ENCODE peak calls at places on chromosomes 4 and X, in five cellular contexts. One of them, this sample, is unnamed.

GRCh38 chr4:148980782-148981181 is 538.6 kb upstream of the NR3C2 start:
- DNase-seq in lower leg skin: no peak
- DNase-seq in naive thymus-derived CD4-positive, alpha-beta T cell: no peak
- DNase-seq in lower lobe of right lung: no peak
- DNase-seq in NT2/D1: no peak
- DNase-seq in this sample: no peak

GRCh38 chr4:41505161-41505653 is 32.8 kb upstream of the LIMCH1 start:
- DNase-seq in lower lobe of right lung: no peak
- DNase-seq in naive thymus-derived CD4-positive, alpha-beta T cell: no peak
- DNase-seq in NT2/D1: no peak
- DNase-seq in lower leg skin: no peak
- DNase-seq in this sample: peak

GRCh38 chr4:111475001-111475400 is 670.3 kb upstream of the FAM241A start:
- DNase-seq in NT2/D1: peak
- DNase-seq in lower leg skin: no peak
- DNase-seq in lower lobe of right lung: no peak
- DNase-seq in naive thymus-derived CD4-positive, alpha-beta T cell: no peak
- DNase-seq in this sample: peak

GRCh38 chr4:139550724-139551429 is 5.1 kb downstream of the SETD7 start:
- DNase-seq in NT2/D1: no peak
- DNase-seq in naive thymus-derived CD4-positive, alpha-beta T cell: no peak
- DNase-seq in lower leg skin: no peak
- DNase-seq in lower lobe of right lung: no peak
- DNase-seq in this sample: peak

GRCh38 chrX:17553961-17554482 is 179.0 kb downstream of the NHS start:
- DNase-seq in lower leg skin: no peak
- DNase-seq in lower lobe of right lung: no peak
- DNase-seq in naive thymus-derived CD4-positive, alpha-beta T cell: no peak
- DNase-seq in NT2/D1: no peak
- DNase-seq in this sample: no peak

GRCh38 chr4:3290476-3290875 is 2.3 kb upstream of the RGS12 start:
- DNase-seq in lower lobe of right lung: no peak
- DNase-seq in NT2/D1: no peak
- DNase-seq in lower leg skin: no peak
- DNase-seq in naive thymus-derived CD4-positive, alpha-beta T cell: peak
- DNase-seq in this sample: no peak

GRCh38 chrX:107733686-107734085 is 41.9 kb downstream of the TSC22D3 start:
- DNase-seq in lower lobe of right lung: no peak
- DNase-seq in naive thymus-derived CD4-positive, alpha-beta T cell: no peak
- DNase-seq in lower leg skin: no peak
- DNase-seq in NT2/D1: no peak
- DNase-seq in this sample: no peak

GRCh38 chr4:48484494-48485168 is 1.5 kb downstream of the SLC10A4 start:
- DNase-seq in lower lobe of right lung: no peak
- DNase-seq in naive thymus-derived CD4-positive, alpha-beta T cell: no peak
- DNase-seq in NT2/D1: no peak
- DNase-seq in lower leg skin: no peak
- DNase-seq in this sample: no peak

GRCh38 chr4:52051213-52051614 is at the start of gene SPATA18:
- DNase-seq in naive thymus-derived CD4-positive, alpha-beta T cell: no peak
- DNase-seq in lower leg skin: no peak
- DNase-seq in lower lobe of right lung: peak
- DNase-seq in NT2/D1: no peak
- DNase-seq in this sample: peak

GRCh38 chrX:138191998-138192397 is 519.5 kb downstream of the FGF13 start:
- DNase-seq in NT2/D1: peak
- DNase-seq in lower lobe of right lung: no peak
- DNase-seq in lower leg skin: no peak
- DNase-seq in naive thymus-derived CD4-positive, alpha-beta T cell: no peak
- DNase-seq in this sample: peak

GRCh38 chr4:184283659-184284335 is 66.1 kb upstream of the ENPP6 start:
- DNase-seq in NT2/D1: no peak
- DNase-seq in naive thymus-derived CD4-positive, alpha-beta T cell: no peak
- DNase-seq in lower lobe of right lung: no peak
- DNase-seq in lower leg skin: no peak
- DNase-seq in this sample: no peak

GRCh38 chr4:21710212-21710843 is 238.2 kb downstream of the KCNIP4 start:
- DNase-seq in lower leg skin: no peak
- DNase-seq in NT2/D1: peak
- DNase-seq in lower lobe of right lung: no peak
- DNase-seq in naive thymus-derived CD4-positive, alpha-beta T cell: no peak
- DNase-seq in this sample: peak

DNA sequence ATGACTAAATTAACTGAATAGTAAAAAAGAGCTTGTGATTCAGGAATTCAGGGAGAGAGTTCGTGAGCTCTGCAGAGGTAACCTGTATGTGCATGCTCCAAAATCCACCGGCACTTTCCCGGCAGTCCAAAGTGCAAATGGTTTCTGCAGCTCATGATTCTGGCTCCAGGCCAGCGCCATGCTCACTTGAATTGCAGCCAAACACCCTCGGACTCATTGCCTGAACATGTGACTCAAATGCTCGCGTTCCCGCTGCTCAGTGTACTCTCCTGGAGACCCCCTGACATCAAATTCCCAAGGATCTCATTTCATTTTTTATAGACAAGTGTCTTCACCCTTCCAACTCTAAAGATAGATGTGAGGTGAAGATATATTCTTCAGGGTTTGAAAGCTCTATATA is 44.1 kb upstream of the SH3RF1 start:
- DNase-seq in naive thymus-derived CD4-positive, alpha-beta T cell: no peak
- DNase-seq in NT2/D1: no peak
- DNase-seq in lower leg skin: peak
- DNase-seq in lower lobe of right lung: peak
- DNase-seq in this sample: peak
- H3K4me3 ChIP-seq in naive thymus-derived CD4-positive, alpha-beta T cell: no peak
- H3K4me3 ChIP-seq in NT2/D1: no peak
- H3K4me3 ChIP-seq in lower leg skin: no peak
- H3K4me3 ChIP-seq in lower lobe of right lung: no peak
- H3K4me3 ChIP-seq in this sample: peak

DNA sequence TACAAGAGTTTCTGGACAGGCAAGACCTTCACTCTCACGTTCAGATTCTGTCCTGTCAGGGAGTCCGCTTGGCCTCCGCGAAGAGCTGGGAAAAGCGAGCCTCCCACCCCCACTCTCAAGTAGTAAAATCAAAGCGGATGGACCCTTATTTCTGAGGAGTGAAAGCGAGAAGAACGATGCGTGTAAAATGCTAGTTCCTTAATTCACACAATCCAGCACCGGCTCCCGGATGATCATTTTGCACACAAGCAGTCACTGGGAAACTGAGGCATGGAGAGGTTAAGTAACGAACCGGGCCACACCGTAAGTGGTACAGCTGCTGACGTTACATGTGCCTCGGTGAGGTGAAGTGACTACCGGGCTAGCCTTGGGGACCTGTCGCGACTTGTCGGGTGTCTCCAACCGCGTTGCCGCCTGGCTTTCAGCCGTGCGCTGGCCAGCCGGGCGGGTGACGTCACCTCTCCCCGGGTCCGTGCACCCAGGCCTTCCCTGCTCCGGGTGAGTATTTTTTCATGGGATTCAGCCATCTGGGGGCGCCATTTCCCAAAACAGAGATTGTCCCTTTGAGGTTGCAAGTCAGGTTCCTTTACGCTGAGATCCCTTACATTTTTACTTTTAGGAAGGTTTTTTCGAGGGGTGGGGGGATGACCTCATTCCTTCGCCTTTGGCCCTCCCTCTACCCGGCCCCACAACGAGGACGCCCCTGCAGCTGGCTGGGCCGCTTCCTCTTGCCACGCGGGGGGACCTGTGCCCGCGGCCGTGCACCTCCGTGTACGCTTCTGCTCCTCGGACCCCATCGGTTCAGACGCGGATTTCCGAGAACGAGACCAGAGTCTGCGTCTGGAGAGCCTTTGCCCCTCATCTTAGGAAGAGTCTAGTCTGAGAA is 3.4 kb upstream of the SFRP2 start:
- DNase-seq in NT2/D1: no peak
- DNase-seq in naive thymus-derived CD4-positive, alpha-beta T cell: no peak
- DNase-seq in lower lobe of right lung: peak
- DNase-seq in lower leg skin: no peak
- DNase-seq in this sample: peak
- H3K4me3 ChIP-seq in NT2/D1: peak
- H3K4me3 ChIP-seq in naive thymus-derived CD4-positive, alpha-beta T cell: peak
- H3K4me3 ChIP-seq in lower lobe of right lung: peak
- H3K4me3 ChIP-seq in lower leg skin: no peak
- H3K4me3 ChIP-seq in this sample: peak

GRCh38 chrX:55160685-55161552 is 59.2 kb upstream of the PAGE5 start:
- DNase-seq in lower lobe of right lung: peak
- DNase-seq in NT2/D1: peak
- DNase-seq in lower leg skin: peak
- DNase-seq in naive thymus-derived CD4-positive, alpha-beta T cell: peak
- DNase-seq in this sample: peak

GRCh38 chrX:55167124-55167523 is 53.0 kb upstream of the PAGE5 start:
- DNase-seq in naive thymus-derived CD4-positive, alpha-beta T cell: no peak
- DNase-seq in lower lobe of right lung: no peak
- DNase-seq in NT2/D1: no peak
- DNase-seq in lower leg skin: no peak
- DNase-seq in this sample: no peak

GRCh38 chrX:55159556-55159955 is 60.6 kb upstream of the PAGE5 start:
- DNase-seq in lower leg skin: no peak
- DNase-seq in NT2/D1: no peak
- DNase-seq in naive thymus-derived CD4-positive, alpha-beta T cell: no peak
- DNase-seq in lower lobe of right lung: no peak
- DNase-seq in this sample: no peak

GRCh38 chrX:55163171-55163570 is 57.0 kb upstream of the PAGE5 start:
- DNase-seq in lower leg skin: no peak
- DNase-seq in NT2/D1: no peak
- DNase-seq in lower lobe of right lung: no peak
- DNase-seq in naive thymus-derived CD4-positive, alpha-beta T cell: no peak
- DNase-seq in this sample: no peak

GRCh38 chrX:55161581-55161980 is 58.6 kb upstream of the PAGE5 start:
- DNase-seq in naive thymus-derived CD4-positive, alpha-beta T cell: no peak
- DNase-seq in NT2/D1: peak
- DNase-seq in lower lobe of right lung: no peak
- DNase-seq in lower leg skin: no peak
- DNase-seq in this sample: peak
- H3K4me3 ChIP-seq in naive thymus-derived CD4-positive, alpha-beta T cell: peak
- H3K4me3 ChIP-seq in NT2/D1: peak
- H3K4me3 ChIP-seq in lower lobe of right lung: peak
- H3K4me3 ChIP-seq in lower leg skin: peak
- H3K4me3 ChIP-seq in this sample: peak

DNA sequence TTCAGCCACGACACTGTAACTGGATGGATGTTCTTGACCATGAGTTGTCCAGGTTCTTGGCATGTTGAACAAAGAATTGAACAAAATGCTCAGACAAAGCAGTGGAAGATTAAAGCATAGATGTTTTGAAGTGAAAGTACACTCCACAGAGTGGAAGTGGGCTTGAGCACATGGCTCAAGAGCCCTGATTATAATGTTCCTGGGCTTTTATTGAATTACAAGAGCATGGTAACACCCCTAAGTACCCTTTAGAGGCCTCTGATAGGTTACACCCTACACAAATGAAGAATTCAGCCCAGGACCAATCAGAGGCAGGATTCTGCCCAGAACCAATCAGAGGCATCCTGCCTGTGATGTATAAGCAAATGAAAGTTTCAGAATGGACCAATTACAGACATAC is 33.5 kb downstream of the SLC10A6 start:
- DNase-seq in NT2/D1: no peak
- DNase-seq in lower leg skin: no peak
- DNase-seq in lower lobe of right lung: no peak
- DNase-seq in naive thymus-derived CD4-positive, alpha-beta T cell: no peak
- DNase-seq in this sample: no peak
- H3K4me3 ChIP-seq in NT2/D1: no peak
- H3K4me3 ChIP-seq in lower leg skin: no peak
- H3K4me3 ChIP-seq in lower lobe of right lung: no peak
- H3K4me3 ChIP-seq in naive thymus-derived CD4-positive, alpha-beta T cell: no peak
- H3K4me3 ChIP-seq in this sample: peak

DNA sequence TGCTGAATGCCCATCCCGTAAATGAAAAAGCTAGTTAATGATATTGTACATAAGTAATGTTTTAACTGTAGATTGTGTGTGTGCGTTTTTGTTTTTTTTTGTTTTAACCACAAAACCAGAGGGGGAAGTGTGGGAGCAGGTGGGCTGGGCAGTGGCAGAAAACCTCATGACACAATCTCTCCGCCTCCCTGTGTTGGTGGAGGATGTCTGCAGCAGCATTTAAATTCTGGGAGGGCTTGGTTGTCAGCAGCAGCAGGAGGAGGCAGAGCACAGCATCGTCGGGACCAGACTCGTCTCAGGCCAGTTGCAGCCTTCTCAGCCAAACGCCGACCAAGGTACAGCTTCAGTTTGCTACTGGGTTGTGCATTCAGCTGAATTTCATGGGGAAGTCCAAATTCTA is at the start of gene SPP1:
- DNase-seq in lower lobe of right lung: no peak
- DNase-seq in NT2/D1: peak
- DNase-seq in lower leg skin: no peak
- DNase-seq in naive thymus-derived CD4-positive, alpha-beta T cell: peak
- DNase-seq in this sample: peak
- H3K4me3 ChIP-seq in lower lobe of right lung: no peak
- H3K4me3 ChIP-seq in NT2/D1: peak
- H3K4me3 ChIP-seq in lower leg skin: no peak
- H3K4me3 ChIP-seq in naive thymus-derived CD4-positive, alpha-beta T cell: no peak
- H3K4me3 ChIP-seq in this sample: no peak

DNA sequence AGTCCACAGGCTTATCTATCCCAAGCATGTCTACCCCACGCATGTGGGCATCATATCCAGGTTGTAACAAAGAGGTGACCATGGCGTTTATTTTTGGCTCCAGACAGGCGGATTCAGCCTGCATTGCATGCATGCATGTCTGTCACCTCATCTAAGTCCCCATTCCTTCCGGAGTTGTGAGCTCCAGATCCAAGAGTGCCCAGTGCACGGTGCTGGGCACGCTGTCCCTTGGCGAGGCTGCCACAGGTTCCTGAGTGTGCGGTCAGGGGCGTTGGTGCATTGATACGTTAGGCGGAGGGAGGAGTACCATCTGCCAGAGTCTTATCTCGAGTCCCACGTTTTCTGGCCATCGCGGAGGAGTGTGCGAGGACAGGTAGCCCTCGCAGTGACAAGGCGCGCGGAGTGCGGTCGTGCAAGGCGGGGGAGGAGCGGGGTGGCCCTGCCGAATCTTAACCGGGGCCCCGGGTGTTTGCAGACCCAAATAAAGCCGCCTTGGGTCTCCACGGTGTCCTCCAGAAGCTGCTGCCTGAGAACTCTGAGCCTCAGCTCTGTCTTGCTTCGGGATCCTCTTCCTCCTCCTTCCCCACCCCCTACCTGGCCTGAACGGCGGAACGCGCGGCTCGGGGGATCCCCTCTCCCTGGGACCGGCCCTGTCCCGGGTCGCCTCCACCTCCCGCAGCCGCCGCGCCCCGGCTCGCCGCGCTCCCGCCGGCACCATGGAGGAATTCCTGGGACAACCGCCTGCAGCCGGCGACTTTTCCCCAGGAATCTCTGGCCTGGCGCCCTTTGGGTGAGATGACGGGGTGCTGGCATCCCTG is 618 bp upstream of the GALNTL6 start:
- DNase-seq in NT2/D1: no peak
- DNase-seq in lower lobe of right lung: no peak
- DNase-seq in naive thymus-derived CD4-positive, alpha-beta T cell: no peak
- DNase-seq in lower leg skin: no peak
- DNase-seq in this sample: peak
- H3K4me3 ChIP-seq in NT2/D1: peak
- H3K4me3 ChIP-seq in lower lobe of right lung: peak
- H3K4me3 ChIP-seq in naive thymus-derived CD4-positive, alpha-beta T cell: no peak
- H3K4me3 ChIP-seq in lower leg skin: peak
- H3K4me3 ChIP-seq in this sample: peak

DNA sequence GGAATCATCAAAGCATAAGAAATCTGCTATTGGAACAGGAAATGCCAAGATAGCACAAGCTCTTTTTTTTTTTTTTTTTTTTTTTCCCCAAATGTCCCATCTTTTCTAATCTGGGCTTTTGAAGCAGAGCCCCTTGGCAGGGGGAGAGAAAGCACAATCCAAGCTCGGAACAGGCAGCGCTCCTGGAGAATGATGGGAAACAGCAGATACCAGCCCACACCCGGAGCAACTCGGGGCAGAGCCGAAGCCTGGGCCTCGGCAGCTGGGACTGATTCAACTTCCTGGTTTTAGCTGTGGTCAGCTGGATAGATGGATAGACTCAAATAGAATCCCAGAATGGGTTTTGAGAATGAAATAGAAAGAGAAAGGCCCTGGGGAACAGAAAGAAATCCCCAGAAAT is 235.1 kb downstream of the QDPR start:
- DNase-seq in naive thymus-derived CD4-positive, alpha-beta T cell: no peak
- DNase-seq in lower lobe of right lung: no peak
- DNase-seq in lower leg skin: no peak
- DNase-seq in NT2/D1: no peak
- DNase-seq in this sample: peak
- H3K4me3 ChIP-seq in naive thymus-derived CD4-positive, alpha-beta T cell: no peak
- H3K4me3 ChIP-seq in lower lobe of right lung: no peak
- H3K4me3 ChIP-seq in lower leg skin: no peak
- H3K4me3 ChIP-seq in NT2/D1: no peak
- H3K4me3 ChIP-seq in this sample: peak